ENCODE peak calls at places on chromosomes 11 and 22, in four cellular contexts. H is SK-N-SH, U is fibroblast of the aortic adventitia, W is A549. X is an unnamed sample.
A peak's percentile ranks its signal among the peaks of the same experiment; 100 is the strongest.

GRCh38 chr11:66978229-66978628 is 3.1 kb downstream of the C11orf86 start:
- DNase-seq in H (no peak), U (no peak), W (no peak), X (no peak)

GRCh38 chr11:65489706-65490310 is 9.0 kb upstream of the MALAT1 start:
- DNase-seq in H (no peak), U (peak; percentile 66), W (no peak), X (peak; percentile 42)

GRCh38 chr11:78110830-78111229 is 28.6 kb downstream of the ALG8 start:
- DNase-seq in H (no peak), U (peak; percentile 8), W (no peak), X (peak; percentile 53)

GRCh38 chr11:64396079-64396591 is 37.2 kb downstream of the RPS6KA4 start:
- DNase-seq in H (no peak), U (no peak), W (no peak), X (peak; percentile 32)

GRCh38 chr11:73236879-73237278 is 18.8 kb downstream of the P2RY2 start:
- DNase-seq in H (peak; percentile 63), U (peak; percentile 41), W (peak; percentile 69), X (peak; percentile 39)

GRCh38 chr11:17559341-17560087 is 12.5 kb downstream of the OTOG start:
- DNase-seq in H (no peak), U (no peak), W (no peak), X (no peak)

GRCh38 chr11:5004429-5005274 is 10.0 kb downstream of the OR51L1 start:
- DNase-seq in H (peak; percentile 5), U (peak; percentile 56), W (peak; percentile 5), X (peak; percentile 78)

GRCh38 chr11:123438191-123438627 is 8.1 kb downstream of the GRAMD1B start:
- DNase-seq in H (no peak), U (no peak), W (no peak), X (no peak)

GRCh38 chr22:27113211-27114030 is 456.0 kb downstream of the MIAT start:
- DNase-seq in H (no peak), U (peak; percentile 96), W (peak; percentile 65), X (peak; percentile 93)

GRCh38 chr22:32723632-32724031 is 77.9 kb upstream of the TIMP3 start:
- DNase-seq in H (no peak), U (peak; percentile 95), W (no peak), X (peak; percentile 73)

GRCh38 chr11:72446929-72447753 is 12.8 kb upstream of the CLPB start:
- DNase-seq in H (peak; percentile 72), U (peak; percentile 80), W (peak; percentile 83), X (peak; percentile 78)

GRCh38 chr11:133311230-133311629 is 221.1 kb downstream of the OPCML start:
- DNase-seq in H (no peak), U (no peak), W (no peak), X (no peak)
- TF ChIP-seq CTCF in H (no peak), U (no peak), W (no peak), X (no peak)

GRCh38 chr22:43862074-43862881 is at the start of gene SULT4A1:
- DNase-seq in H (peak; percentile 92), U (peak; percentile 17), W (no peak), X (peak; percentile 5)

GRCh38 chr22:43860126-43860525 is 2.2 kb downstream of the SULT4A1 start:
- DNase-seq in H (no peak), U (no peak), W (no peak), X (no peak)

GRCh38 chr22:43861529-43861928 is 784 bp downstream of the SULT4A1 start:
- DNase-seq in H (peak; percentile 48), U (peak; percentile 17), W (no peak), X (peak; percentile 26)

GRCh38 chr22:43859621-43860020 is 2.7 kb downstream of the SULT4A1 start:
- DNase-seq in H (no peak), U (no peak), W (no peak), X (no peak)

GRCh38 chr22:43860831-43861230 is 1.5 kb downstream of the SULT4A1 start:
- DNase-seq in H (no peak), U (no peak), W (no peak), X (no peak)
- H3K4me3 ChIP-seq in H (no peak overlapping the region), U (no peak overlapping the region), W (no peak overlapping the region), X (no peak overlapping the region)

GRCh38 chr11:803770-804598 is 1.0 kb downstream of the PIDD1 start:
- DNase-seq in H (peak; percentile 65), U (no peak), W (no peak), X (no peak)
- TF ChIP-seq CTCF in H (no peak), U (no peak), W (no peak), X (no peak)

GRCh38 chr11:118873804-118874203 is 9.9 kb upstream of the CXCR5 start:
- DNase-seq in H (peak; percentile 6), U (no peak), W (no peak), X (no peak)

GRCh38 chr11:118872403-118872821 is 11.3 kb upstream of the CXCR5 start:
- DNase-seq in H (no peak), U (no peak), W (no peak), X (no peak)

GRCh38 chr11:118868659-118869058 is 15.0 kb upstream of the CXCR5 start:
- DNase-seq in H (no peak), U (no peak), W (no peak), X (no peak)

GRCh38 chr11:118876261-118876660 is 7.4 kb upstream of the CXCR5 start:
- DNase-seq in H (no peak), U (no peak), W (no peak), X (no peak)

GRCh38 chr11:118870396-118871343 is 13.0 kb upstream of the CXCR5 start:
- DNase-seq in H (peak; percentile 14), U (peak; percentile 42), W (no peak), X (peak; percentile 51)
- H3K4me3 ChIP-seq in H (no peak overlapping the region), U (no peak overlapping the region), W (no peak overlapping the region), X (no peak overlapping the region)

DNA sequence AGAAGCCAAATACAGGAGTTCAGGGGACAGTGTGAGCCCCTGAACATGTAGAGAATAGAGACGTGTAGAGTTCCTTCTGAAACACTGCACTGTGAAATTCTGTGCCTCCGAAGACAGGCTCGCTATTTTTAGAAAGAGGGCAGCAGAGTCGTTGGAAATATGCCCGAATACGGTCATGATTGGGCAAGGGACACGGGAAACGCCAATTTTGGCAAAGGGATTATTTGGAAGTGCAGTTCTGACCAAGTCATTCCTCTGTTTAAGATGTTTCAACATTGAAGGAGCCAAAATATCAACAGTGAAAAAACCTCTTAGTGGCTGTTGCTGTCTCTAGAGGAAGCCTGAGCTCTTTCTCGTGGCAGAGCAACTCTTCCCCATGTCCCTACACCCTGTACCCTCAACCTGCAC is 9.5 kb upstream of the CBX6 start:
- DNase-seq in H (no peak), U (peak; percentile 96), W (no peak), X (peak; percentile 83)
- TF ChIP-seq CTCF in H (no peak), U (peak; percentile 20), W (no peak), X (no peak)

DNA sequence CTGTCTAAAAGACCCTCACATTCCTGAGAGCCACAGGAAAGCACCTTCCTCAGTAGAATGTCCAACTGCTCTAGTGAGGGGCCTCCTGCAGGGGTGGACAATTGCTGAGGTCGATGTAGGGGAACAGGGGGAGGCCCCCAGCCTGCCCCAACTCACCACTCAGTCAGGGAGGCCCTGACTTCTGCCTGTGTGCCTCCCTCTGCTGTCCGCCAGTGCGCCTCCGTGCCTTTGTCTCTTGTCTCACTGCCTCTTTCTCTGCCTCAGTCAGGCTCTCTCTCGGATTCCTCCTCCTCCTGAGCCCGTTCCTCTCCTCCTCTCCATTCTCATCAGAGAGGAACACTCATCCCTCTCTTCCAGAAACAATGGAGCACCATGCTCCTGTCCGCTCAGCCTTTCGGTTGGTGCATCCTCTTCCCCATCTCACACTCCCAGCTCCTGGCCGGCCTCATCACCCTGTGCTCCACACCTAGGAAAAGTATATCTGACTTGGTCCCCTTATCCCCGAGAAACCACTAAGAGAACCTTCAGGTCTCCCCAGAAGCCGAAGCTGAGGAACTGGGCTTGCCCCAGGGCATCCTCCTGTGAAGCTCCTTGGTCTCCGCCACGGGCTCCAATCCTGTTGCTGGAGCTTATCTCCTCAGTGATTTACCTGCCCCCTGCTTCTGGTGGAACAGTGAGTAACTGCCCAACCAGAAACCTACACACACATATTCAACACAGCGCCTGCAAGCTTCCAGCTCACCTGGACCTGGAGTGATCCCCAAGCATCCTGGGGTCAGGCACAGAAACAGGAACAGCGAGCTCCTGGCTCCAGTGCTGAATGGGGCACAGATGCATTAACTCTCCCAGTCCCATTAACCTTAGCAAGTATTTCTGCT is 2.3 kb downstream of the B3GAT1 start:
- DNase-seq in H (no peak), U (no peak), W (no peak), X (no peak)
- H3K4me3 ChIP-seq in H (no peak overlapping the region), U (no peak overlapping the region), W (no peak overlapping the region), X (no peak overlapping the region)